ENCODE peak calls at places on chromosomes 13 and 19, in six cellular contexts. W, P, S, O, F and A are unnamed samples.

GRCh38 chr19:51441410-51442390 is 16.6 kb downstream of the SIGLEC8 start:
- DNase-seq in W (no peak), P (no peak), S (no peak), O (no peak), F (no peak), A (peak; percentile 53)

GRCh38 chr19:7348587-7349230 is at the start of gene ARHGEF18:
- DNase-seq in W (no peak), P (peak; percentile 23), S (no peak), O (no peak), F (no peak), A (no peak)

GRCh38 chr19:28867978-28868377 is 345.0 kb downstream of the UQCRFS1 start:
- DNase-seq in W (no peak), P (no peak), S (no peak), O (no peak), F (no peak), A (no peak)

GRCh38 chr13:49580980-49581680 is 4.2 kb downstream of the RCBTB1 start:
- DNase-seq in W (no peak), P (no peak), S (no peak), O (no peak), F (no peak), A (no peak)

GRCh38 chr13:73061478-73062275 is 2.9 kb downstream of the KLF5 start:
- DNase-seq in W (peak; percentile 45), P (no peak), S (no peak), O (no peak), F (no peak), A (no peak)

GRCh38 chr19:19627716-19628498 is at the start of gene LPAR2:
- DNase-seq in W (peak; percentile 28), P (no peak), S (no peak), O (peak; percentile 77), F (no peak), A (no peak)

GRCh38 chr13:78607409-78608253 is 4.3 kb upstream of the POU4F1 start:
- DNase-seq in W (no peak), P (no peak), S (no peak), O (no peak), F (no peak), A (no peak)

GRCh38 chr19:8592231-8593009 is 15.2 kb upstream of the MYO1F start:
- DNase-seq in W (peak; percentile 100), P (peak; percentile 95), S (peak; percentile 94), O (peak; percentile 94), F (peak; percentile 96), A (peak; percentile 99)

GRCh38 chr13:67792151-67792665 is 562.1 kb upstream of the PCDH9 start:
- DNase-seq in W (peak; percentile 19), P (no peak), S (no peak), O (no peak), F (no peak), A (no peak)

GRCh38 chr19:35329323-35329722 is 336 bp downstream of the CD22 start:
- DNase-seq in W (no peak), P (no peak), S (no peak), O (no peak), F (no peak), A (no peak)
- H3K4me1 ChIP-seq in W (no peaks in the 10 kb centered on the region), P (no peaks in the 10 kb centered on the region), S (no peaks in the 10 kb centered on the region), O (no peaks in the 10 kb centered on the region), F (no peaks in the 10 kb centered on the region), A (peaks cover 12% of the 10 kb centered on the region)

GRCh38 chr13:48400090-48400694 is 12.7 kb downstream of the LPAR6 start:
- DNase-seq in W (peak; percentile 51), P (no peak), S (no peak), O (no peak), F (no peak), A (no peak)
- H3K4me1 ChIP-seq in W (peaks cover 56% of the 10 kb centered on the region), P (peaks cover 65% of the 10 kb centered on the region), S (peaks cover 43% of the 10 kb centered on the region), O (peaks cover 11% of the 10 kb centered on the region), F (peaks cover 30% of the 10 kb centered on the region), A (no peaks in the 10 kb centered on the region)

GRCh38 chr19:4693471-4694121 is 23.5 kb upstream of the MYDGF start:
- DNase-seq in W (no peak), P (no peak), S (no peak), O (no peak), F (no peak), A (no peak)

GRCh38 chr19:4695224-4695731 is 25.1 kb upstream of the MYDGF start:
- DNase-seq in W (no peak), P (peak; percentile 45), S (peak; percentile 45), O (peak; percentile 58), F (no peak), A (no peak)

GRCh38 chr19:4692275-4693077 is 22.3 kb upstream of the MYDGF start:
- DNase-seq in W (no peak), P (no peak), S (no peak), O (no peak), F (no peak), A (no peak)

GRCh38 chr19:4693078-4693350 is 22.9 kb upstream of the MYDGF start:
- DNase-seq in W (no peak), P (no peak), S (no peak), O (no peak), F (no peak), A (no peak)

DNA sequence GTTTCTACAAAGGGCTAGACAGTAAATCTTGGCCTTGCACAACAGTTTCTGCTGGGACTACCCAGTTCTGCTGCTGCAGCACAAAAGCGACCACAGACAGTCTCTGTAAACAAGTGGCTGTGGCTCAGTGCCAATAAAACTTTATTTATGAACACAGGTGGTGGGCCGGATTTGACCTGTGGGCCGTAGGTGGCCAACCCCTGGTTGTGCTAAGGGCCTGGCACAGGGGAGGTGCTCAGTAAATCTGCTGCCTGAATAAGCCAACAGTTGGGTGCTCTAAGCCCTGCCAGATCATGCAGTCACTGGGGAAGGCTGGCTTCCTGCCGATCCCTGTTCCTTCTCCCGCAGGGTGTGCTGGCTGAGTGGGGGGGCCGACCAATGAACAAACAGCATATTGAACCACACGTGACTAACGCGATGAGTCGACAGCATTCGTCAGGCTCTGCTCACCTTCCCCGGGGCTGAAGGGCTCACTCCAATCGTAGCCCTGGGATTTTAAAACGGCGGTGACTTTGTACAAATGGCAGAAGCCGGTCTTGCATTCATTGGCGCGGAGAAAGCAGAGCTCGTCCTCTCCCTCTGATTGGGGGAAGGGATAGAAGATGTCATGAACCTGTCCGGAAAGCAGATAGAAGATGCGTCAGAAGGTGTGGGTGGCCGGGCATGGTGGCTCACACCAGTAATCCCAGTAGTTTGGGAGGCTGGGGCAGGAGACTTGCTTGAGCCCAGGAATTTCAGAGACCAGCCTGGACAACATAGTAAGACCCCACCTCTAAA is 24.3 kb upstream of the MYDGF start:
- DNase-seq in W (peak; percentile 28), P (peak; percentile 62), S (no peak), O (peak; percentile 80), F (peak; percentile 66), A (peak; percentile 34)
- H3K4me1 ChIP-seq in W (peaks cover 19% of the 10 kb centered on the region), P (peaks cover 36% of the 10 kb centered on the region), S (peaks cover 5% of the 10 kb centered on the region), O (no peaks in the 10 kb centered on the region), F (peaks cover 14% of the 10 kb centered on the region), A (no peaks in the 10 kb centered on the region)

GRCh38 chr19:45100797-45101196 is 7.8 kb downstream of the PPP1R37 start:
- DNase-seq in W (no peak), P (no peak), S (no peak), O (no peak), F (no peak), A (no peak)
- H3K4me1 ChIP-seq in W (peaks cover 39% of the 10 kb centered on the region), P (peaks cover 93% of the 10 kb centered on the region), S (peaks cover 61% of the 10 kb centered on the region), O (peaks cover 93% of the 10 kb centered on the region), F (peaks cover 70% of the 10 kb centered on the region), A (peaks cover 34% of the 10 kb centered on the region)

GRCh38 chr19:11054200-11054599 is 35.1 kb upstream of the LDLR start:
- DNase-seq in W (no peak), P (no peak), S (no peak), O (no peak), F (no peak), A (no peak)
- H3K4me1 ChIP-seq in W (peaks cover 13% of the 10 kb centered on the region), P (peaks cover 4% of the 10 kb centered on the region), S (no peaks in the 10 kb centered on the region), O (no peaks in the 10 kb centered on the region), F (no peaks in the 10 kb centered on the region), A (no peaks in the 10 kb centered on the region)

DNA sequence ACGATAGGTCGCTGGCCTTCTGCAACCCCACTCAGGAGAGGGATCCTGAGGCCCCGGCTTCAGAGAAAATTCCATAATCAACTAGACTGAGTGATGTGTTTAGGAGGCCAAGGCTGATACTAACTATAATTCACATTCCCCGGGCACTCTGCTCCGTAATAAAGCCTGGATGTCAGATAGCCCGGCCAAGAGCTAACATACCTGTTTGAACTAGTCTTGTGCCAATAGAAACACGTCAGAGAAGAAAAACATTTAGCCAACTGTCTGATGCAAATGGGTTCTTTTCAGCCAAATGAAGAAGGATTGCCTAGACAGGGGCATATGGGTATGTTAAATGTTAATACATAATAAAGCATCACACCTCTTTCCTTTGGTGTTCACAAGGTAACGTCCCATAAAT is 204.2 kb downstream of the TSHZ3 start:
- DNase-seq in W (no peak), P (no peak), S (no peak), O (no peak), F (no peak), A (no peak)
- H3K4me1 ChIP-seq in W (peaks cover 15% of the 10 kb centered on the region), P (no peaks in the 10 kb centered on the region), S (no peaks in the 10 kb centered on the region), O (no peaks in the 10 kb centered on the region), F (no peaks in the 10 kb centered on the region), A (no peaks in the 10 kb centered on the region)

DNA sequence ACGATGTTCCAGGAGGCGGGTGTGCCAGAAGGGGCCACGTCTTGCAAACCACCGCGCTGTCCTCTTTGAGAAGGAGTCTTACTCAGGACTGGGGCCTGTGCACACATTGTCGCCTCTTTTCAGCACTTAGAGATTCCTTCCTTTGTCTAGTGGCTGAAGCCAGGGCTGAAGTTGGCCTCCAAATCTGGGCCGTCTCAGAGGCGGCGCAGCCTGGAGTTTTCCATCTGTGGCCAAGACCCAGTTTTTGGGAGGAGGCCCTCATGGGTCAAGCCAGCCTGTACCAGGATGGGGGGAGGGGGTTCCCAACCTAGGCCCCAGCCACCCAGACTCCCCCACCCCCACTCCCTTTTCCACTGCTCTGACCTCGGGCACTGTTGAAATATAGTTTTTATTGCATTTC is 11.8 kb downstream of the ANO8 start:
- DNase-seq in W (no peak), P (no peak), S (no peak), O (no peak), F (no peak), A (no peak)
- H3K4me1 ChIP-seq in W (peaks cover 37% of the 10 kb centered on the region), P (peaks cover 6% of the 10 kb centered on the region), S (no peaks in the 10 kb centered on the region), O (peaks cover 5% of the 10 kb centered on the region), F (no peaks in the 10 kb centered on the region), A (peaks cover 38% of the 10 kb centered on the region)

DNA sequence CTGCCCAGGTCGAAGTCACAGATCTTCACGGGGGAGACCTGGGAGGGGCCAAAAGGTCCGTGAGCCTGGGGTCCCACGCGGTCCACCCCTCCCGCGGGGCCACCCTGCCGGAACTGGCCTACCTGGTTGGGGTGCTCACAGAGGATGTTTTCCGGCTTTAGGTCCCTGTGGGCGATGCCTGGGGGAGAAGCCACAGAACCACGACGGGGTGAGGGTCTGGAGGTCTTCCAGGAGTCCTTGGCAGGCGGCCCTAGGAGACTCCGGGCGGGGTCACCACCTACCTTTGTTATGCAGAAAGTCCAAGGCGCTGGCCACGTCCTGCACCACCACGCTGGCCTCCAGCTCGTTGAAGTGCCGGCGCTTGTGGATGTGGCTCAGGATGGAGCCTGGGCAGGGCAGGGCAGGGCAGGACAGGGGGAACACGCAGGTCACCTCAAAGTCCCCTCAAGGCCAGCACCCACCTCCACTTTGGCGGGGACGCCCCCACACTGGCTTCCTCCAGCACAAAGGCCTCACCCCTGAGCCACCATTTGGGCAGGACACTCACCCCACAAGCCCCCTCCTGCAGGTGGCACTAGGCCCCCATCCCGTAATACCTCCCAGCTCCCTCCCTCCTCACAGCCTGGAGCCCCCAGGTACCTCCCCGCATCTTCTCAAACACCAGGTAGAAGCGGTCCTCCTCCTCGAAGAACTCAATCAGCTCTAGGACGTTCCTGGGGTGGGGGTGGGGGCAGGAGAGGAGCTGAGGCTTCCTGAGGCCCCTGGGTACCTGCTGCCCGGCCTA is 8.4 kb downstream of the MKNK2 start:
- DNase-seq in W (no peak), P (no peak), S (no peak), O (peak; percentile 65), F (peak; percentile 55), A (no peak)
- H3K4me1 ChIP-seq in W (peaks cover 53% of the 10 kb centered on the region), P (peaks cover 93% of the 10 kb centered on the region), S (peaks cover 74% of the 10 kb centered on the region), O (peaks cover 79% of the 10 kb centered on the region), F (peaks cover 71% of the 10 kb centered on the region), A (peaks cover 18% of the 10 kb centered on the region)